ENCODE peak calls at places on chromosome 4, in nine cellular contexts. One of them, this sample, is unnamed.

GRCh38 chr4:133823177-133823576 is 378.4 kb downstream of the PABPC4L start:
- ATAC-seq in activated T-cell treated with anti-CD3 and anti-CD28 coated beads, Interleukin-2, amount 50 U/mL, for 4 hours: no peak
- ATAC-seq in omental fat pad: no peak
- ATAC-seq in psoas muscle: no peak
- ATAC-seq in gastrocnemius medialis: no peak
- ATAC-seq in sciatic nerve: no peak
- ATAC-seq in activated CD4-positive, CD25-positive, alpha-beta regulatory T cell treated with anti-CD3 and anti-CD28 coated beads, Interleukin-2, amount 50 U/mL, for 24 hours: no peak
- ATAC-seq in body of pancreas: no peak
- ATAC-seq in activated naive CD8-positive, alpha-beta T cell treated with anti-CD3 and anti-CD28 coated beads, Interleukin-2, amount 10 ng/mL, durations not matched to agents 7 days and 5 days: no peak
- ATAC-seq in this sample: no peak

GRCh38 chr4:20723019-20723418 is 22.8 kb downstream of the PACRGL start:
- ATAC-seq in activated T-cell treated with anti-CD3 and anti-CD28 coated beads, Interleukin-2, amount 50 U/mL, for 4 hours: no peak
- ATAC-seq in omental fat pad: no peak
- ATAC-seq in psoas muscle: no peak
- ATAC-seq in gastrocnemius medialis: no peak
- ATAC-seq in sciatic nerve: no peak
- ATAC-seq in activated CD4-positive, CD25-positive, alpha-beta regulatory T cell treated with anti-CD3 and anti-CD28 coated beads, Interleukin-2, amount 50 U/mL, for 24 hours: no peak
- ATAC-seq in body of pancreas: no peak
- ATAC-seq in activated naive CD8-positive, alpha-beta T cell treated with anti-CD3 and anti-CD28 coated beads, Interleukin-2, amount 10 ng/mL, durations not matched to agents 7 days and 5 days: no peak
- ATAC-seq in this sample: no peak

GRCh38 chr4:156906325-156906724 is 65.3 kb downstream of the PDGFC start:
- ATAC-seq in activated T-cell treated with anti-CD3 and anti-CD28 coated beads, Interleukin-2, amount 50 U/mL, for 4 hours: no peak
- ATAC-seq in omental fat pad: no peak
- ATAC-seq in psoas muscle: no peak
- ATAC-seq in gastrocnemius medialis: no peak
- ATAC-seq in sciatic nerve: no peak
- ATAC-seq in activated CD4-positive, CD25-positive, alpha-beta regulatory T cell treated with anti-CD3 and anti-CD28 coated beads, Interleukin-2, amount 50 U/mL, for 24 hours: no peak
- ATAC-seq in body of pancreas: no peak
- ATAC-seq in activated naive CD8-positive, alpha-beta T cell treated with anti-CD3 and anti-CD28 coated beads, Interleukin-2, amount 10 ng/mL, durations not matched to agents 7 days and 5 days: no peak
- ATAC-seq in this sample: no peak

GRCh38 chr4:188107931-188108843 is 1.2 kb downstream of the TRIML2 start:
- ATAC-seq in activated T-cell treated with anti-CD3 and anti-CD28 coated beads, Interleukin-2, amount 50 U/mL, for 4 hours: no peak
- ATAC-seq in omental fat pad: no peak
- ATAC-seq in psoas muscle: no peak
- ATAC-seq in gastrocnemius medialis: no peak
- ATAC-seq in sciatic nerve: no peak
- ATAC-seq in activated CD4-positive, CD25-positive, alpha-beta regulatory T cell treated with anti-CD3 and anti-CD28 coated beads, Interleukin-2, amount 50 U/mL, for 24 hours: no peak
- ATAC-seq in body of pancreas: no peak
- ATAC-seq in activated naive CD8-positive, alpha-beta T cell treated with anti-CD3 and anti-CD28 coated beads, Interleukin-2, amount 10 ng/mL, durations not matched to agents 7 days and 5 days: no peak
- ATAC-seq in this sample: no peak

GRCh38 chr4:81426770-81427604 is 44.7 kb downstream of the RASGEF1B start:
- ATAC-seq in activated T-cell treated with anti-CD3 and anti-CD28 coated beads, Interleukin-2, amount 50 U/mL, for 4 hours: no peak
- ATAC-seq in omental fat pad: no peak
- ATAC-seq in psoas muscle: no peak
- ATAC-seq in gastrocnemius medialis: no peak
- ATAC-seq in sciatic nerve: peak; percentile 70
- ATAC-seq in activated CD4-positive, CD25-positive, alpha-beta regulatory T cell treated with anti-CD3 and anti-CD28 coated beads, Interleukin-2, amount 50 U/mL, for 24 hours: no peak
- ATAC-seq in body of pancreas: no peak
- ATAC-seq in activated naive CD8-positive, alpha-beta T cell treated with anti-CD3 and anti-CD28 coated beads, Interleukin-2, amount 10 ng/mL, durations not matched to agents 7 days and 5 days: no peak
- ATAC-seq in this sample: no peak

GRCh38 chr4:13509442-13509841 is 25.3 kb upstream of the RAB28 start:
- ATAC-seq in activated T-cell treated with anti-CD3 and anti-CD28 coated beads, Interleukin-2, amount 50 U/mL, for 4 hours: no peak
- ATAC-seq in omental fat pad: no peak
- ATAC-seq in psoas muscle: no peak
- ATAC-seq in gastrocnemius medialis: no peak
- ATAC-seq in sciatic nerve: no peak
- ATAC-seq in activated CD4-positive, CD25-positive, alpha-beta regulatory T cell treated with anti-CD3 and anti-CD28 coated beads, Interleukin-2, amount 50 U/mL, for 24 hours: no peak
- ATAC-seq in body of pancreas: no peak
- ATAC-seq in activated naive CD8-positive, alpha-beta T cell treated with anti-CD3 and anti-CD28 coated beads, Interleukin-2, amount 10 ng/mL, durations not matched to agents 7 days and 5 days: no peak
- ATAC-seq in this sample: no peak

GRCh38 chr4:56084849-56085248 is 136.1 kb downstream of the CEP135 start:
- ATAC-seq in activated T-cell treated with anti-CD3 and anti-CD28 coated beads, Interleukin-2, amount 50 U/mL, for 4 hours: no peak
- ATAC-seq in omental fat pad: no peak
- ATAC-seq in psoas muscle: no peak
- ATAC-seq in gastrocnemius medialis: no peak
- ATAC-seq in sciatic nerve: no peak
- ATAC-seq in activated CD4-positive, CD25-positive, alpha-beta regulatory T cell treated with anti-CD3 and anti-CD28 coated beads, Interleukin-2, amount 50 U/mL, for 24 hours: no peak
- ATAC-seq in body of pancreas: no peak
- ATAC-seq in activated naive CD8-positive, alpha-beta T cell treated with anti-CD3 and anti-CD28 coated beads, Interleukin-2, amount 10 ng/mL, durations not matched to agents 7 days and 5 days: no peak
- ATAC-seq in this sample: no peak

GRCh38 chr4:174252412-174252811 is 31.1 kb downstream of the FBXO8 start:
- ATAC-seq in activated T-cell treated with anti-CD3 and anti-CD28 coated beads, Interleukin-2, amount 50 U/mL, for 4 hours: no peak
- ATAC-seq in omental fat pad: no peak
- ATAC-seq in psoas muscle: no peak
- ATAC-seq in gastrocnemius medialis: no peak
- ATAC-seq in sciatic nerve: no peak
- ATAC-seq in activated CD4-positive, CD25-positive, alpha-beta regulatory T cell treated with anti-CD3 and anti-CD28 coated beads, Interleukin-2, amount 50 U/mL, for 24 hours: no peak
- ATAC-seq in body of pancreas: no peak
- ATAC-seq in activated naive CD8-positive, alpha-beta T cell treated with anti-CD3 and anti-CD28 coated beads, Interleukin-2, amount 10 ng/mL, durations not matched to agents 7 days and 5 days: no peak
- ATAC-seq in this sample: no peak

GRCh38 chr4:100149190-100149589 is 41.1 kb downstream of the DDIT4L start:
- ATAC-seq in activated T-cell treated with anti-CD3 and anti-CD28 coated beads, Interleukin-2, amount 50 U/mL, for 4 hours: no peak
- ATAC-seq in omental fat pad: no peak
- ATAC-seq in psoas muscle: no peak
- ATAC-seq in gastrocnemius medialis: no peak
- ATAC-seq in sciatic nerve: no peak
- ATAC-seq in activated CD4-positive, CD25-positive, alpha-beta regulatory T cell treated with anti-CD3 and anti-CD28 coated beads, Interleukin-2, amount 50 U/mL, for 24 hours: no peak
- ATAC-seq in body of pancreas: no peak
- ATAC-seq in activated naive CD8-positive, alpha-beta T cell treated with anti-CD3 and anti-CD28 coated beads, Interleukin-2, amount 10 ng/mL, durations not matched to agents 7 days and 5 days: no peak
- ATAC-seq in this sample: no peak

GRCh38 chr4:82710202-82710929 is 88.2 kb downstream of the SCD5 start:
- ATAC-seq in activated T-cell treated with anti-CD3 and anti-CD28 coated beads, Interleukin-2, amount 50 U/mL, for 4 hours: no peak
- ATAC-seq in omental fat pad: no peak
- ATAC-seq in psoas muscle: no peak
- ATAC-seq in gastrocnemius medialis: no peak
- ATAC-seq in sciatic nerve: no peak
- ATAC-seq in activated CD4-positive, CD25-positive, alpha-beta regulatory T cell treated with anti-CD3 and anti-CD28 coated beads, Interleukin-2, amount 50 U/mL, for 24 hours: no peak
- ATAC-seq in body of pancreas: no peak
- ATAC-seq in activated naive CD8-positive, alpha-beta T cell treated with anti-CD3 and anti-CD28 coated beads, Interleukin-2, amount 10 ng/mL, durations not matched to agents 7 days and 5 days: no peak
- ATAC-seq in this sample: no peak